ENCODE peak calls at places on chromosome 6, in ten cellular contexts. G is CD4-positive, CD25-positive, alpha-beta regulatory T cell; T is right lobe of liver; X is sigmoid colon; F is astrocyte; H is fibroblast of lung; I is H9; Y is endothelial cell of umbilical vein; U is CD8-positive, alpha-beta memory T cell; K is right cardiac atrium. A is an unnamed sample.

GRCh38 chr6:112205521-112206458 is 48.6 kb downstream of the LAMA4 start:
- DNase-seq in G (no peak), T (no peak), X (no peak), F (peak; percentile 88), H (no peak), I (no peak), Y (peak; percentile 86), U (no peak), K (no peak), A (no peak)

GRCh38 chr6:135181333-135182119 is 418 bp downstream of the MYB start:
- DNase-seq in G (no peak), T (no peak), X (no peak), F (no peak), H (peak; percentile 16), I (peak; percentile 43), Y (peak; percentile 43), U (no peak), K (no peak), A (no peak)

GRCh38 chr6:52872031-52872430 is 31.4 kb upstream of the GSTA5 start:
- DNase-seq in G (no peak), T (no peak), X (no peak), F (no peak), H (peak; percentile 42), I (no peak), Y (no peak), U (no peak), K (no peak), A (no peak)

GRCh38 chr6:150079604-150080003 is 10.7 kb upstream of the ULBP3 start:
- DNase-seq in G (peak; percentile 41), T (no peak), X (no peak), F (peak; percentile 34), H (no peak), I (peak; percentile 65), Y (no peak), U (peak; percentile 60), K (no peak), A (no peak)

GRCh38 chr6:109082178-109082577 is 12.5 kb downstream of the SESN1 start:
- DNase-seq in G (no peak), T (no peak), X (no peak), F (no peak), H (peak; percentile 56), I (no peak), Y (no peak), U (no peak), K (no peak), A (no peak)

GRCh38 chr6:160921095-160921494 is 70.5 kb upstream of the MAP3K4 start:
- DNase-seq in G (no peak), T (no peak), X (no peak), F (no peak), H (no peak), I (no peak), Y (no peak), U (no peak), K (no peak), A (no peak)

GRCh38 chr6:356828-357251 is 34.7 kb upstream of the IRF4 start:
- DNase-seq in G (no peak), T (peak; percentile 57), X (peak; percentile 68), F (no peak), H (no peak), I (no peak), Y (no peak), U (no peak), K (no peak), A (no peak)

GRCh38 chr6:41732601-41733348 is 2.6 kb downstream of the TFEB start:
- DNase-seq in G (peak; percentile 73), T (no peak), X (no peak), F (no peak), H (no peak), I (no peak), Y (no peak), U (peak; percentile 78), K (no peak), A (peak; percentile 32)

GRCh38 chr6:13250703-13251102 is 77.6 kb downstream of the TBC1D7 start:
- DNase-seq in G (no peak), T (no peak), X (no peak), F (no peak), H (peak; percentile 29), I (no peak), Y (no peak), U (no peak), K (no peak), A (no peak)

GRCh38 chr6:5315883-5316282 is 54.6 kb downstream of the FARS2 start:
- DNase-seq in G (no peak), T (no peak), X (no peak), F (peak; percentile 54), H (no peak), I (no peak), Y (no peak), U (no peak), K (no peak), A (no peak)

GRCh38 chr6:166423051-166423745 is 40.5 kb upstream of the MPC1 start:
- DNase-seq in G (no peak), T (no peak), X (no peak), F (no peak), H (no peak), I (no peak), Y (no peak), U (no peak), K (no peak), A (no peak)

GRCh38 chr6:37625591-37626374 is 71.9 kb downstream of the MDGA1 start:
- DNase-seq in G (no peak), T (no peak), X (no peak), F (no peak), H (no peak), I (peak; percentile 47), Y (no peak), U (no peak), K (no peak), A (no peak)

GRCh38 chr6:37624606-37625574 is 72.8 kb downstream of the MDGA1 start:
- DNase-seq in G (peak; percentile 21), T (peak; percentile 76), X (no peak), F (no peak), H (peak; percentile 39), I (no peak), Y (peak; percentile 27), U (peak; percentile 15), K (peak; percentile 69), A (peak; percentile 18)

GRCh38 chr6:37622639-37623038 is 75.0 kb downstream of the MDGA1 start:
- DNase-seq in G (peak; percentile 20), T (no peak), X (peak; percentile 17), F (peak; percentile 23), H (no peak), I (no peak), Y (no peak), U (no peak), K (no peak), A (no peak)

GRCh38 chr6:37624121-37624520 is 73.6 kb downstream of the MDGA1 start:
- DNase-seq in G (no peak), T (no peak), X (no peak), F (no peak), H (no peak), I (no peak), Y (no peak), U (no peak), K (no peak), A (no peak)

DNA sequence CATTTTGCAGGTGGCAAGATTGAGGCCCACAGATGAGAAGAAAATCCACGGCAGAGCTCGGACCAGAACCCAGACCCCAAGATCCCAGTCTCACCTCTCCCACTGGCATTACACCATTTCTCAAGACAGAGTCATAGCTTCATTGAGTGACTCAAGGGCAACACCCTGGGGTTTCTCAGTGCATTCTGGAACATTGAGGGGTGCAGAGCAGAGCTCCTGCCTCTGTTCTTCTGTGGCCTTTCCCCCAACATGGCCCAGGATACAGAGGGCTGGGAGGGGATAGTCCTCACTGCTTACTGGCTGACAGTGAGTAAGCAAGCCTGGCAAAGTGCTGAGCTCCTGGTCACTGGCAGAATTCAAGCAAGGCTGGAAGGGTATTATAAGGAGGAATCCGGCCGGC is 74.0 kb downstream of the MDGA1 start:
- DNase-seq in G (no peak), T (no peak), X (peak; percentile 36), F (no peak), H (no peak), I (no peak), Y (no peak), U (no peak), K (no peak), A (no peak)
- H3K9me3 ChIP-seq in G (no peaks in the 10 kb centered on the region), T (no peaks in the 10 kb centered on the region), X (no peaks in the 10 kb centered on the region), F (no peaks in the 10 kb centered on the region), H (no peaks in the 10 kb centered on the region), I (no peaks in the 10 kb centered on the region), Y (no peaks in the 10 kb centered on the region), U (no peaks in the 10 kb centered on the region), K (no peaks in the 10 kb centered on the region), A (no peaks in the 10 kb centered on the region)

GRCh38 chr6:167501831-167502385 is 177.0 kb downstream of the TTLL2 start:
- DNase-seq in G (no peak), T (peak; percentile 78), X (no peak), F (no peak), H (no peak), I (peak; percentile 71), Y (no peak), U (no peak), K (no peak), A (no peak)
- H3K9me3 ChIP-seq in G (no peaks in the 10 kb centered on the region), T (no peaks in the 10 kb centered on the region), X (no peaks in the 10 kb centered on the region), F (no peaks in the 10 kb centered on the region), H (no peaks in the 10 kb centered on the region), I (no peaks in the 10 kb centered on the region), Y (no peaks in the 10 kb centered on the region), U (no peaks in the 10 kb centered on the region), K (no peaks in the 10 kb centered on the region), A (no peaks in the 10 kb centered on the region)

GRCh38 chr6:137490961-137491360 is 3.2 kb downstream of the OLIG3 start:
- DNase-seq in G (no peak), T (no peak), X (no peak), F (no peak), H (no peak), I (peak; percentile 51), Y (no peak), U (no peak), K (no peak), A (no peak)
- H3K9me3 ChIP-seq in G (no peaks in the 10 kb centered on the region), T (no peaks in the 10 kb centered on the region), X (no peaks in the 10 kb centered on the region), F (peaks cover 6% of the 10 kb centered on the region), H (no peaks in the 10 kb centered on the region), I (no peaks in the 10 kb centered on the region), Y (no peaks in the 10 kb centered on the region), U (no peaks in the 10 kb centered on the region), K (no peaks in the 10 kb centered on the region), A (no peaks in the 10 kb centered on the region)

GRCh38 chr6:49325901-49326300 is 137.2 kb downstream of the MMUT start:
- DNase-seq in G (no peak), T (no peak), X (no peak), F (peak; percentile 0), H (no peak), I (no peak), Y (no peak), U (no peak), K (no peak), A (no peak)

GRCh38 chr6:49326337-49326736 is 136.7 kb downstream of the MMUT start:
- DNase-seq in G (no peak), T (no peak), X (no peak), F (peak; percentile 73), H (peak; percentile 35), I (no peak), Y (peak; percentile 95), U (no peak), K (no peak), A (no peak)

GRCh38 chr6:49327005-49327404 is 136.0 kb downstream of the MMUT start:
- DNase-seq in G (no peak), T (no peak), X (no peak), F (peak; percentile 4), H (peak; percentile 15), I (no peak), Y (peak; percentile 51), U (no peak), K (no peak), A (no peak)

GRCh38 chr6:49327575-49327974 is 135.5 kb downstream of the MMUT start:
- DNase-seq in G (no peak), T (no peak), X (no peak), F (no peak), H (no peak), I (no peak), Y (no peak), U (no peak), K (no peak), A (no peak)

GRCh38 chr6:49328051-49328450 is 135.0 kb downstream of the MMUT start:
- DNase-seq in G (no peak), T (no peak), X (no peak), F (no peak), H (no peak), I (no peak), Y (peak; percentile 46), U (no peak), K (no peak), A (no peak)
- H3K9me3 ChIP-seq in G (no peaks in the 10 kb centered on the region), T (no peaks in the 10 kb centered on the region), X (no peaks in the 10 kb centered on the region), F (no peaks in the 10 kb centered on the region), H (no peaks in the 10 kb centered on the region), I (no peaks in the 10 kb centered on the region), Y (no peaks in the 10 kb centered on the region), U (no peaks in the 10 kb centered on the region), K (no peaks in the 10 kb centered on the region), A (no peaks in the 10 kb centered on the region)